ENCODE peak calls at places on chromosomes 13 and 19, in six cellular contexts. D, Y, S, A, V and M are unnamed samples.

GRCh38 chr13:111526922-111527321 is 206.5 kb downstream of the TEX29 start:
- DNase-seq in S (no peak), Y (no peak), V (no peak), A (no peak), D (no peak), M (no peak)

GRCh38 chr19:3336680-3337523 is 29.5 kb upstream of the NFIC start:
- DNase-seq in Y (peak), A (peak), D (peak), V (peak), S (peak), M (peak)

GRCh38 chr13:112069727-112070300 is 2.9 kb downstream of the SOX1 start:
- DNase-seq in Y (no peak), V (no peak), A (no peak), D (no peak), S (no peak), M (no peak)

GRCh38 chr19:48218964-48219363 is 36.7 kb downstream of the CARD8 start:
- DNase-seq in V (no peak), S (no peak), D (no peak), A (peak), Y (peak), M (no peak)

GRCh38 chr19:19342086-19343015 is 21.7 kb downstream of the MAU2 start:
- DNase-seq in Y (peak), V (peak), D (no peak), A (peak), S (peak), M (peak)

GRCh38 chr13:32802159-32802558 is 214.1 kb upstream of the KL start:
- DNase-seq in D (no peak), V (no peak), S (no peak), Y (no peak), A (peak), M (no peak)

GRCh38 chr13:112697756-112698655 is 8.2 kb downstream of the ATP11A start:
- DNase-seq in D (peak), A (peak), Y (no peak), S (no peak), V (no peak), M (peak)

GRCh38 chr19:7312816-7313215 is 18.6 kb upstream of the INSR start:
- DNase-seq in V (peak), S (no peak), A (no peak), Y (no peak), D (no peak), M (no peak)

GRCh38 chr19:37484406-37485115 is 15.4 kb downstream of the ZNF570 start:
- DNase-seq in S (no peak), A (no peak), Y (no peak), V (no peak), D (no peak), M (no peak)

GRCh38 chr19:2138061-2138728 is 13.2 kb downstream of the AP3D1 start:
- DNase-seq in V (no peak), D (no peak), A (no peak), Y (no peak), S (no peak), M (no peak)

GRCh38 chr19:15379996-15380647 is 535 bp upstream of the AKAP8 start:
- DNase-seq in Y (peak), A (peak), D (peak), S (peak), V (peak), M (peak)

GRCh38 chr13:99265823-99266426 is 7.7 kb upstream of the GPR18 start:
- DNase-seq in A (peak), S (peak), V (no peak), D (no peak), Y (peak), M (peak)

GRCh38 chr13:99572921-99573320 is 71.6 kb downstream of the TM9SF2 start:
- DNase-seq in V (no peak), A (no peak), D (no peak), Y (peak), S (no peak), M (peak)

GRCh38 chr13:36736119-36736726 is 62.4 kb downstream of the SERTM1 start:
- DNase-seq in S (peak), D (no peak), A (peak), Y (peak), V (peak), M (peak)

GRCh38 chr13:66693656-66694055 is 536.5 kb downstream of the PCDH9 start:
- DNase-seq in S (no peak), V (no peak), D (no peak), A (peak), Y (peak), M (no peak)

GRCh38 chr13:66691149-66691548 is 539.0 kb downstream of the PCDH9 start:
- DNase-seq in Y (no peak), S (no peak), V (no peak), D (no peak), A (peak), M (no peak)

GRCh38 chr13:66689037-66689619 is 541.0 kb downstream of the PCDH9 start:
- DNase-seq in V (no peak), A (peak), S (no peak), Y (peak), D (no peak), M (peak)

GRCh38 chr13:66689628-66690027 is 540.5 kb downstream of the PCDH9 start:
- DNase-seq in D (no peak), V (no peak), A (peak), Y (peak), S (peak), M (peak)
- TF ChIP-seq CTCF in D (no peak), V (peak), A (peak), Y (peak), S (peak), M (peak)

GRCh38 chr19:4638828-4639530 is at the start of gene TNFAIP8L1:
- DNase-seq in Y (peak), V (peak), D (peak), S (peak), A (peak), M (peak)

GRCh38 chr19:4636761-4637160 is 2.6 kb upstream of the TNFAIP8L1 start:
- DNase-seq in A (no peak), V (no peak), S (no peak), Y (no peak), D (no peak), M (no peak)

GRCh38 chr19:4638330-4638729 is 986 bp upstream of the TNFAIP8L1 start:
- DNase-seq in S (no peak), D (no peak), Y (peak), A (no peak), V (peak), M (no peak)

GRCh38 chr19:4635763-4636135 is 3.6 kb upstream of the TNFAIP8L1 start:
- DNase-seq in S (no peak), D (no peak), V (no peak), A (no peak), Y (no peak), M (peak)

DNA sequence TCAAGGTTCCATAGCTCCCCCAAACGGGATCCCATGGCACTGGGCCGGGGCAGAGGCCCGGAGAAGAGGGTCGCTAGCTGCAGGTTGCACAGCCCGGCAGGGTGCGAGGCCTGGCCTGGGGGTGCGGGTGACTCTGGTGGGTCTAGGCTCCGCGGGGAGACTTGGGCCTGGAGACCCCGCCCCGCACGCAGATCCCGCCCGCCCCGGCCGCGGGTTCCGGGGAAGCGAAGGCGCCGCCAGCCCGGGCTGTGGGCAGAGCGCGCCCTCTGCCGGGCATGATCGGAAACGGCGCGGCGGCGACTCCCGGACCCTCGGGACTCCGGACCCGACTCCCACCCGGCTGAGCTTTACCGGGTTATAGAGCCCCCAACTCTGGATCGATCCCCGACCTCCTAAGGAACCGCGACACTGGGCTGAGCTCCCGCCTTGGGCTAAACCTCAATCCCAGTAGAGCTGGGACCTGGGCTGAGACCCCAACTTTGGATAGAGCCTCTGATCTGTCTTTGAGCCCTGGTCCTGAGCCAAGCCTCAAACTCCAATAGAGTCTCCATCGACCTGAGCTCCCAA is 3.1 kb upstream of the TNFAIP8L1 start:
- DNase-seq in D (no peak), S (peak), A (peak), Y (peak), V (peak), M (peak)
- H3K4me3 ChIP-seq in D (peak), S (peak), A (peak), Y (peak), V (peak), M (peak)

DNA sequence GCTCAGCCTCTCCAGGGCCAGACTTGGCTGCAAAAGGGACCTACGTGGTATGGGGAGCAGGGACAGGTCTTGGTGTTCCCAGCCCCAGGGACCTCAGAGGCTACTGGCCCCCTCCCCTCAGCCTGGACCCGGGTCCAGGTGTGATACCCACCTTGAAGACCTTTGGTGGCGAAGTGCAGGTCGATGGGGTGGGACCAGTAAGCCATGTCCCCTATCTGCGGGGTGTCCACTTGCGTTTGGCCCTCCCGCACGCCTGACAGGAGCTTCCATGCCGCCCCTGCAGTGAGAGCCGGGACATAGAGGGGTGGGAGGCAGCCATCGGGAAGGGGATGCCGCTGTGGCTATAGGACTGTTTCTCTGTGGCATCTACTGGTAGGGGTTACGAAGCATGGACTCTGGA is 4.0 kb upstream of the TGFB1 start:
- DNase-seq in Y (no peak), D (no peak), A (no peak), V (no peak), S (no peak), M (no peak)
- TF ChIP-seq CTCF in Y (no peak), D (no peak), A (no peak), V (no peak), S (no peak), M (no peak)

GRCh38 chr19:34109596-34109995 is 62.7 kb upstream of the LSM14A start:
- DNase-seq in A (no peak), S (no peak), D (no peak), V (no peak), Y (no peak), M (no peak)
- H3K4me3 ChIP-seq in A (no peak), S (no peak), D (no peak), V (no peak), Y (no peak), M (no peak)

GRCh38 chr13:77810891-77811290 is 107.7 kb downstream of the EDNRB start:
- DNase-seq in V (no peak), D (no peak), Y (no peak), A (no peak), S (no peak), M (no peak)

GRCh38 chr13:77815330-77815729 is 103.3 kb downstream of the EDNRB start:
- DNase-seq in Y (peak), V (no peak), D (no peak), A (no peak), S (no peak), M (no peak)

GRCh38 chr13:77811981-77812380 is 106.7 kb downstream of the EDNRB start:
- DNase-seq in A (no peak), S (no peak), D (no peak), V (no peak), Y (no peak), M (no peak)

DNA sequence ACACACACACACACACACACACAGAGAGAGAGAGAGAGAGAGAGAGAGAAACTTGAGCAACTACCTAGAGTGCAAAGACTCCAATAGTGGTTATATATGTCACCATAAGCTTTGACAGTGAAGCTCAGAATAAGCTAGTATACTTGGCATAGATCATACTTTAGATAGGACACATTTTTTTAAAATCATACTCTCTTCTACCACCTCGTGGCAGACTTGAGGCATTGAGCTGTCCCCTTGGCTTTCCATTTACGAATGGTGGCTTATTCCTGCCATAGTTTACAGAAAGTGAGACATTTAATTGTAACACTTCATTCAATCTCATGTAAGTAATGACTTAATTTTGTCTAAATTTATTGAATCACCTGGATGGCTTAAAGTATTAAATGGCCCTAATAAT is 108.2 kb downstream of the EDNRB start:
- DNase-seq in A (peak), V (no peak), Y (peak), D (no peak), S (no peak), M (peak)
- TF ChIP-seq CTCF in A (peak), V (peak), Y (no peak), D (peak), S (peak), M (peak)

GRCh38 chr19:53961523-53962345 is 1.0 kb upstream of the CACNG8 start:
- DNase-seq in Y (peak), A (peak), S (no peak), D (no peak), V (no peak), M (peak)
- H3K4me3 ChIP-seq in Y (peak), A (peak), S (no peak), D (no peak), V (no peak), M (peak)

GRCh38 chr13:106243011-106243410 is 292.5 kb downstream of the EFNB2 start:
- DNase-seq in V (no peak), Y (no peak), S (no peak), A (no peak), D (no peak), M (no peak)

GRCh38 chr13:106242554-106242953 is 292.9 kb downstream of the EFNB2 start:
- DNase-seq in Y (no peak), S (peak), A (no peak), V (no peak), D (no peak), M (no peak)

GRCh38 chr13:106234656-106235055 is 300.8 kb downstream of the EFNB2 start:
- DNase-seq in A (no peak), V (no peak), S (no peak), D (no peak), Y (peak), M (no peak)

GRCh38 chr13:106241974-106242373 is 293.5 kb downstream of the EFNB2 start:
- DNase-seq in D (no peak), V (no peak), S (no peak), Y (no peak), A (no peak), M (no peak)

GRCh38 chr13:106238690-106239089 is 296.8 kb downstream of the EFNB2 start:
- DNase-seq in D (no peak), Y (no peak), V (no peak), S (no peak), A (no peak), M (no peak)
- TF ChIP-seq CTCF in D (no peak), Y (no peak), V (no peak), S (no peak), A (no peak), M (no peak)

GRCh38 chr19:44754743-44755066 is 6.2 kb downstream of the BCL3 start:
- DNase-seq in A (no peak), D (no peak), S (no peak), V (no peak), Y (no peak), M (no peak)

GRCh38 chr19:44752816-44753618 is 4.5 kb downstream of the BCL3 start:
- DNase-seq in Y (peak), D (peak), V (peak), S (peak), A (peak), M (peak)

GRCh38 chr19:44753619-44753931 is 5.1 kb downstream of the BCL3 start:
- DNase-seq in Y (no peak), D (no peak), V (no peak), A (no peak), S (no peak), M (no peak)

GRCh38 chr19:44755219-44755618 is 6.7 kb downstream of the BCL3 start:
- DNase-seq in Y (no peak), A (no peak), D (no peak), V (no peak), S (no peak), M (no peak)

DNA sequence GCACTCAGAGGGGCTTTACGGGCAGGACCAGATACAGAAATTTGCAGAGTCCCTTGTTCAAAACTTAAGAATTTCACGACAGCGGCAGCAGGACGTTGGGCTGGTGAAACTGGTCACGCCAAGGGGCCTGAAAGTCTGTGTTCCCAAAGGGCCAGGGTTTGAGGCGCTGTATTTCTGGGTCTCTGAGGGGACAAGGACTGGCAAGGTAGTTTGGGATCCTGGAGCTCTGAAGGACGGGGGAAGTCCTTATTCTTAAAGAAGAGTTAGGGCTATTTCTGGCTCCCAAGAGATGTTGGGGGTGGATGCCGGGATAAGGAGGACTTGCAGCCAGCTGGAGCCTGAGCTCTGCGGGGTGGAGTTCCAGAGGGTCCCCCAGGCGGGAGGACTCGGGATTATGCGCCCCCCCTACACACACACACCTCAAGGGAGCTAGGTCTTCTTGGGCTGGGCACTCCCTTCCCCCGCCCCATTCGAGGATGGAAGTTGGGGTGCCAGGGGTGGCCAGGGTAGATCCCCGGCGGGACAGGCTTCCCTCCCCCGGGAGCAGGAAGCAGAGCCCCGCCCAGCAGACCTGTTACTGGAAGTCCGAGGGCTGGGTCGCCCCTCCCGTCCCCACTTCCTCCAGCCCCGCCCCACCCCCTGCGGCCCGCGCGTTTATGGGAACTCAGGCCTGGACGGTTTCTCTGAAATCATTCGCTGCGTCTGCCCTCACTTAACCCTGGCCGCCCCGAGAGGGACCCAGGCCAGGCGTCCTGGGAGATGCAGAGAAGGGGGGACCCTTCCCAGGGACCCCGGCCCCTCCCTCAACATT is 5.6 kb downstream of the BCL3 start:
- DNase-seq in A (peak), Y (peak), V (peak), S (peak), D (peak), M (peak)
- H3K4me3 ChIP-seq in A (peak), Y (peak), V (peak), S (no peak), D (peak), M (peak)

GRCh38 chr19:52592301-52592700 is 22.2 kb downstream of the ZNF701 start:
- DNase-seq in S (no peak), A (no peak), D (no peak), V (no peak), Y (no peak), M (no peak)
- TF ChIP-seq CTCF in S (no peak), A (no peak), D (no peak), V (no peak), Y (no peak), M (peak)

GRCh38 chr19:35822579-35822978 is 9.9 kb upstream of the PRODH2 start:
- DNase-seq in V (no peak), D (no peak), S (no peak), Y (no peak), A (no peak), M (no peak)
- H3K4me3 ChIP-seq in V (no peak), D (no peak), S (no peak), Y (no peak), A (no peak), M (no peak)